ENCODE peak calls at places on chromosomes 4 and X, in eight cellular contexts. L is stimulated activated CD4-positive, alpha-beta T cell treated with anti-CD3 and anti-CD28 coated beads, Interleukin-2, amount 100 ng/mL, for 48 hours; Z is M059J; F is dorsolateral prefrontal cortex; E is CD14-positive monocyte; A is COR-L47; U is GF-D8; C is colonic mucosa. D is an unnamed sample.

GRCh38 chr4:108008721-108009120 is 19.0 kb downstream of the HADH start:
- DNase-seq in C (no peak), A (no peak), U (no peak), F (no peak), E (no peak), Z (peak), L (no peak), D (no peak)

GRCh38 chr4:124030038-124030638 is 633.5 kb downstream of the SPRY1 start:
- DNase-seq in A (no peak), F (no peak), E (no peak), U (no peak), Z (no peak), L (no peak), C (no peak), D (no peak)

GRCh38 chr4:75889537-75890199 is 12.6 kb downstream of the PPEF2 start:
- DNase-seq in E (no peak), U (no peak), Z (no peak), L (no peak), C (no peak), F (no peak), A (no peak), D (no peak)

GRCh38 chrX:136417806-136418205 is 69.9 kb upstream of the BRS3 start:
- DNase-seq in A (no peak), E (no peak), C (no peak), F (no peak), L (no peak), U (no peak), Z (no peak), D (no peak)

GRCh38 chr4:4461850-4462249 is 74.9 kb downstream of the NSG1 start:
- DNase-seq in Z (no peak), E (no peak), C (no peak), A (no peak), L (no peak), F (no peak), U (no peak), D (peak)

GRCh38 chr4:86594559-86595425 is 677 bp downstream of the PTPN13 start:
- DNase-seq in A (peak), Z (peak), E (peak), U (peak), L (peak), C (peak), F (peak), D (no peak)

GRCh38 chr4:156983366-156983765 is 11.8 kb upstream of the PDGFC start:
- DNase-seq in F (no peak), C (no peak), L (no peak), Z (no peak), A (no peak), U (no peak), E (no peak), D (no peak)

GRCh38 chrX:374566-374965 is 12.1 kb downstream of the PPP2R3B start:
- DNase-seq in A (no peak), Z (no peak), L (no peak), E (no peak), U (no peak), C (no peak), F (no peak), D (no peak)

GRCh38 chr4:110475881-110476818 is at the start of gene ENPEP:
- DNase-seq in E (no peak), U (no peak), F (peak), Z (peak), L (no peak), A (no peak), C (peak), D (no peak)

GRCh38 chrX:80812176-80812575 is 2.5 kb upstream of the BRWD3 start:
- DNase-seq in E (peak), C (peak), F (no peak), U (peak), A (no peak), Z (peak), L (no peak), D (no peak)

GRCh38 chr4:1177274-1178141 is 5.1 kb upstream of the SPON2 start:
- DNase-seq in Z (peak), E (no peak), F (no peak), A (no peak), U (no peak), L (no peak), C (peak), D (no peak)

GRCh38 chr4:64146030-64146429 is 263.2 kb downstream of the TECRL start:
- DNase-seq in E (no peak), F (no peak), Z (no peak), U (no peak), A (no peak), L (no peak), C (no peak), D (no peak)

GRCh38 chr4:172707622-172708021 is 461.0 kb upstream of the GALNT7 start:
- DNase-seq in F (no peak), L (no peak), E (no peak), A (peak), Z (no peak), C (no peak), U (no peak), D (no peak)

GRCh38 chrX:38438321-38438720 is 85.9 kb downstream of the OTC start:
- DNase-seq in A (no peak), Z (no peak), L (no peak), C (no peak), F (no peak), E (no peak), U (no peak), D (no peak)

D was measured in K562.